ENCODE peak calls at places on chromosomes 6 and 20, in ten cellular contexts. D, X, E, Q, T, O, P, Z, B and H are unnamed samples.

GRCh38 chr6:79045966-79046365 is 32.1 kb downstream of the PHIP start:
- DNase-seq in T (no peak), E (no peak), Q (no peak), X (no peak), P (no peak), D (no peak), Z (no peak), B (no peak), O (no peak), H (no peak)

GRCh38 chr20:63552481-63553249 is 1.3 kb upstream of the FNDC11 start:
- DNase-seq in Q (peak), Z (no peak), T (no peak), X (no peak), O (no peak), D (peak), E (peak), P (no peak), B (peak), H (peak)

GRCh38 chr6:119142051-119142450 is 63.6 kb upstream of the FAM184A start:
- DNase-seq in T (no peak), B (no peak), O (no peak), D (no peak), E (no peak), X (no peak), Z (no peak), Q (no peak), P (no peak), H (no peak)

GRCh38 chr6:110534731-110535164 is 58.3 kb upstream of the SLC22A16 start:
- DNase-seq in Q (peak), B (no peak), T (peak), D (no peak), P (no peak), Z (no peak), X (no peak), E (no peak), O (no peak), H (peak)

GRCh38 chr6:127514396-127515227 is 4.5 kb downstream of the MTCL3 start:
- DNase-seq in Q (no peak), P (peak), D (peak), O (no peak), Z (peak), T (peak), B (peak), X (peak), E (no peak), H (peak)

GRCh38 chr20:58251348-58251978 is 23.0 kb upstream of the ANKRD60 start:
- DNase-seq in T (no peak), P (no peak), Q (no peak), B (no peak), Z (no peak), X (no peak), D (no peak), O (no peak), E (no peak), H (no peak)

GRCh38 chr6:163830641-163831040 is 416.1 kb downstream of the QKI start:
- DNase-seq in B (no peak), D (no peak), X (no peak), Q (no peak), Z (no peak), O (no peak), E (no peak), T (no peak), P (no peak), H (no peak)

GRCh38 chr20:49584418-49585382 is 16.8 kb upstream of the PTGIS start:
- DNase-seq in P (peak), B (no peak), X (no peak), E (no peak), O (no peak), Z (no peak), D (no peak), Q (no peak), T (no peak), H (no peak)

GRCh38 chr6:81787313-81788068 is 35.0 kb upstream of the TENT5A start:
- DNase-seq in Z (no peak), Q (peak), O (no peak), X (no peak), D (no peak), B (no peak), P (no peak), T (no peak), E (no peak), H (peak)

GRCh38 chr6:132483779-132484679 is 28.9 kb downstream of the STX7 start:
- DNase-seq in O (peak), B (peak), P (peak), E (peak), X (no peak), T (no peak), Z (no peak), D (peak), Q (peak), H (peak)

GRCh38 chr20:17863577-17864292 is 104.9 kb downstream of the SNX5 start:
- DNase-seq in T (peak), Q (peak), B (no peak), Z (no peak), P (peak), X (no peak), O (no peak), D (no peak), E (no peak), H (no peak)